ENCODE peak calls at places on chromosomes 13 and 19, in seven cellular contexts. N, Q, O, F, H, S and E are unnamed samples.

GRCh38 chr19:11560404-11560988 is 1.5 kb upstream of the ELOF1 start:
- DNase-seq in N (peak), Q (peak), O (peak), F (peak), H (peak), S (peak), E (peak)

GRCh38 chr19:18506101-18506534 is 15.8 kb downstream of the ELL start:
- DNase-seq in N (no peak), Q (no peak), O (no peak), F (no peak), H (no peak), S (no peak), E (no peak)

GRCh38 chr19:22882797-22883196 is 50.7 kb downstream of the ZNF723 start:
- DNase-seq in N (no peak), Q (no peak), O (peak), F (peak), H (no peak), S (no peak), E (peak)

GRCh38 chr13:101708115-101708514 is 255.6 kb downstream of the ITGBL1 start:
- DNase-seq in N (no peak), Q (no peak), O (no peak), F (no peak), H (no peak), S (no peak), E (no peak)

GRCh38 chr19:48878219-48879024 is 6.2 kb downstream of the PPP1R15A start:
- DNase-seq in N (no peak), Q (no peak), O (no peak), F (peak), H (no peak), S (no peak), E (no peak)

GRCh38 chr19:33063356-33064116 is 1.2 kb downstream of the RHPN2 start:
- DNase-seq in N (no peak), Q (peak), O (no peak), F (no peak), H (peak), S (no peak), E (no peak)

GRCh38 chr13:79492313-79492798 is 11.4 kb downstream of the NDFIP2 start:
- DNase-seq in N (no peak), Q (no peak), O (no peak), F (no peak), H (no peak), S (no peak), E (no peak)

GRCh38 chr13:84641491-84641890 is 759.2 kb upstream of the SLITRK1 start:
- DNase-seq in N (no peak), Q (no peak), O (no peak), F (no peak), H (no peak), S (no peak), E (no peak)

GRCh38 chr19:17610384-17610783 is 54.9 kb downstream of the COLGALT1 start:
- DNase-seq in N (peak), Q (no peak), O (peak), F (peak), H (no peak), S (no peak), E (peak)

GRCh38 chr13:95660981-95661581 is 15.9 kb upstream of the DNAJC3 start:
- DNase-seq in N (peak), Q (no peak), O (peak), F (peak), H (no peak), S (no peak), E (peak)

GRCh38 chr13:22061371-22061805 is 390.5 kb downstream of the FGF9 start:
- DNase-seq in N (no peak), Q (no peak), O (no peak), F (no peak), H (no peak), S (peak), E (no peak)

GRCh38 chr13:93309886-93310520 is 83.4 kb downstream of the GPC6 start:
- DNase-seq in N (no peak), Q (no peak), O (no peak), F (no peak), H (no peak), S (no peak), E (peak)

GRCh38 chr13:78409172-78409571 is 194.2 kb downstream of the POU4F1 start:
- DNase-seq in N (no peak), Q (no peak), O (no peak), F (no peak), H (no peak), S (peak), E (no peak)

GRCh38 chr13:80338781-80339577 is 1.9 kb downstream of the SPRY2 start:
- DNase-seq in N (peak), Q (peak), O (no peak), F (peak), H (peak), S (no peak), E (peak)

GRCh38 chr13:27853871-27854270 is 61.6 kb downstream of the GSX1 start:
- DNase-seq in N (no peak), Q (no peak), O (no peak), F (no peak), H (no peak), S (no peak), E (no peak)

GRCh38 chr13:110875243-110875642 is 39.6 kb downstream of the ANKRD10 start:
- DNase-seq in N (no peak), Q (no peak), O (no peak), F (peak), H (no peak), S (no peak), E (no peak)

GRCh38 chr13:23778879-23779278 is 110.3 kb downstream of the MIPEP start:
- DNase-seq in N (no peak), Q (no peak), O (no peak), F (no peak), H (no peak), S (no peak), E (peak)

GRCh38 chr19:3083964-3084363 is 10.2 kb upstream of the GNA11 start:
- DNase-seq in N (no peak), Q (no peak), O (no peak), F (no peak), H (no peak), S (no peak), E (no peak)

GRCh38 chr13:39012608-39013007 is 22.0 kb upstream of the STOML3 start:
- DNase-seq in N (peak), Q (peak), O (no peak), F (peak), H (peak), S (no peak), E (no peak)

GRCh38 chr13:48493851-48494250 is 39.0 kb downstream of the RCBTB2 start:
- DNase-seq in N (no peak), Q (no peak), O (no peak), F (no peak), H (no peak), S (no peak), E (no peak)

DNA sequence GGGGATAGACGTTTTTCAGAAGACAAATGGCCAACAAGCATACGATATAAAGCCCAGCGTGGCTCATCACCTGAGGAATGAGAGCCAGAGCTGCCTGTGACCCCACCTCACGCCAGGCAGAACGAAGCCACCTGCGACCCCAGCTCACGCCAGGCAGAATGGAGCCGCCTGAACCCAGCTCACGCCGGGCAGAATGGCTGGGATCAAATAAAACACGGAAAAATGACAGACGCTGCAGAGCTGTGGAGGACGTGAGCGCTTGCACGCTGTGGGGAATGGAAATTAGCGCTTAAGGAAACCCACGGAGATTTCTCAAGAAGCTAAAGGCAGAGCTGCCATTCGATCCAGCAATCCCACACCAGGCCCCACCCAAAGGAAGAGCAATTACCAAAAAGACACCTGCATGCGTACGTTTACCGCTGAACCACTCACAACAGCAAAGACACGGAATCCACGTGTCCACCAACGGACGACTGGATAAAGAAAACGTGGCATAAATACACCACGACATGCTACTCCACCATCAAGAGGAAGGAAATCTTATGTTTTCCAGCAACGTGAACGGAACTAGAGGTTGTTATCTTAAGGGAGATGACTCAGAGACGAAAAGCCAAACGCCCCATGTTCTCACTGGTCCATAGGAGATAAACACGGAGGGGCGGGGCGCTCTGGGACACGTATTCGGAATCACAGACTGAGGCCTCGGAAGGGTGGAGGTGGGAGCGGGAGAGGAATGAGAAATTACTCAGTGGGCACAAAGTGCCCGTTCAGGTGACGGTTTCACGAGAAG is 30.7 kb upstream of the C13orf46 start:
- DNase-seq in N (no peak), Q (no peak), O (no peak), F (peak), H (no peak), S (no peak), E (peak)
- TF ChIP-seq SP1 in N (no peak), Q (no peak), O (no peak), F (no peak), H (no peak), S (no peak), E (no peak)

GRCh38 chr13:107941345-107942029 is 273.8 kb downstream of the LIG4 start:
- DNase-seq in N (no peak), Q (no peak), O (no peak), F (no peak), H (no peak), S (no peak), E (no peak)
- TF ChIP-seq SP1 in N (no peak), Q (no peak), O (no peak), F (no peak), H (no peak), S (no peak), E (no peak)

DNA sequence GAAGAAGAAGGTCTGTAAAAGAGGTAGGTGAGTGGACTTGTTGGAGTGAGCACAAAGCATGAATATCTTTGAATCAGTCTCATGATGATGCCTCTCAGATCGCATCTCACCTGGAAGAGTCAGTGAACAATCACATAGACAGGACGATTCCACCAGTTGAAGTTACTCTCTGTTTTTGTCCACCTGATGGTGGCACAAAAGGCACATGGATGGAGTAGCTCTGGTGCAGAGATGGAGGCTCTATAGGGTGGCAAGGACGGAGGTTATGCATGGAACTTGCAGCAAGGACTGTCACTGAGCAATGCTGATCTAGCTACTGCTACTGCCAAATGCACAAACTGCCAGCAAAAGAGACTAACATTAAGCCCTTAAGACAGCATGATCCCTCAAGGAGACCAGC is 10.3 kb upstream of the MYCBP2 start:
- DNase-seq in N (no peak), Q (no peak), O (no peak), F (no peak), H (no peak), S (no peak), E (no peak)
- TF ChIP-seq SP1 in N (no peak), Q (no peak), O (no peak), F (no peak), H (no peak), S (no peak), E (no peak)

GRCh38 chr13:32019612-32020233 is 11.9 kb upstream of the FRY start:
- DNase-seq in N (peak), Q (peak), O (peak), F (peak), H (no peak), S (peak), E (peak)
- TF ChIP-seq SP1 in N (no peak), Q (no peak), O (no peak), F (no peak), H (no peak), S (no peak), E (no peak)

GRCh38 chr13:45695198-45695730 is 6.9 kb upstream of the CBY2 start:
- DNase-seq in N (no peak), Q (no peak), O (no peak), F (no peak), H (no peak), S (peak), E (no peak)
- TF ChIP-seq SP1 in N (no peak), Q (no peak), O (no peak), F (no peak), H (no peak), S (no peak), E (no peak)

GRCh38 chr19:1001538-1002166 is 1.4 kb downstream of the GRIN3B start:
- DNase-seq in N (peak), Q (peak), O (no peak), F (peak), H (peak), S (no peak), E (no peak)
- TF ChIP-seq SP1 in N (no peak), Q (no peak), O (no peak), F (peak), H (no peak), S (no peak), E (no peak)

GRCh38 chr19:55089279-55089944 is 13.7 kb downstream of the EPS8L1 start:
- DNase-seq in N (no peak), Q (no peak), O (no peak), F (no peak), H (no peak), S (no peak), E (no peak)

GRCh38 chr19:55086730-55087541 is 11.3 kb downstream of the EPS8L1 start:
- DNase-seq in N (no peak), Q (peak), O (no peak), F (no peak), H (peak), S (no peak), E (no peak)

GRCh38 chr19:55088543-55089265 is 13.0 kb downstream of the EPS8L1 start:
- DNase-seq in N (peak), Q (peak), O (no peak), F (peak), H (peak), S (no peak), E (peak)

GRCh38 chr19:55087542-55087935 is 11.9 kb downstream of the EPS8L1 start:
- DNase-seq in N (no peak), Q (no peak), O (no peak), F (no peak), H (no peak), S (no peak), E (no peak)

GRCh38 chr19:55088021-55088451 is 12.4 kb downstream of the EPS8L1 start:
- DNase-seq in N (no peak), Q (peak), O (no peak), F (no peak), H (no peak), S (no peak), E (no peak)
- TF ChIP-seq SP1 in N (no peak), Q (no peak), O (no peak), F (no peak), H (no peak), S (no peak), E (no peak)